ENCODE peak calls at places on chromosomes 7 and 10, in ten cellular contexts. One of them, this sample, is unnamed. For H3K9me3, the result is how much of the 10 kb centered on the place peaks cover.

GRCh38 chr7:38796636-38797501 is 112.1 kb downstream of the VPS41 start:
- DNase-seq in tibial artery: peak
- DNase-seq in DND-41: peak
- DNase-seq in ascending aorta: no peak
- DNase-seq in adrenal gland: peak
- DNase-seq in transverse colon: peak
- DNase-seq in AG04450: peak
- DNase-seq in H9: no peak
- DNase-seq in IMR-90: peak
- DNase-seq in heart right ventricle: no peak
- DNase-seq in this sample: peak

GRCh38 chr10:102704915-102705314 is 9.3 kb downstream of the ARL3 start:
- DNase-seq in H9: no peak
- DNase-seq in AG04450: no peak
- DNase-seq in heart right ventricle: no peak
- DNase-seq in adrenal gland: no peak
- DNase-seq in DND-41: no peak
- DNase-seq in IMR-90: peak
- DNase-seq in ascending aorta: no peak
- DNase-seq in tibial artery: no peak
- DNase-seq in transverse colon: no peak
- DNase-seq in this sample: no peak

GRCh38 chr10:49512121-49512809 is 26.7 kb downstream of the ERCC6 start:
- DNase-seq in heart right ventricle: no peak
- DNase-seq in adrenal gland: peak
- DNase-seq in ascending aorta: no peak
- DNase-seq in IMR-90: peak
- DNase-seq in H9: no peak
- DNase-seq in transverse colon: no peak
- DNase-seq in AG04450: no peak
- DNase-seq in DND-41: peak
- DNase-seq in tibial artery: no peak
- DNase-seq in this sample: no peak

GRCh38 chr7:30226593-30227268 is 57.7 kb upstream of the ZNRF2 start:
- DNase-seq in ascending aorta: no peak
- DNase-seq in H9: peak
- DNase-seq in AG04450: no peak
- DNase-seq in heart right ventricle: no peak
- DNase-seq in tibial artery: no peak
- DNase-seq in adrenal gland: no peak
- DNase-seq in transverse colon: peak
- DNase-seq in DND-41: no peak
- DNase-seq in IMR-90: no peak
- DNase-seq in this sample: peak

GRCh38 chr10:61798711-61799110 is 102.8 kb upstream of the ARID5B start:
- DNase-seq in IMR-90: no peak
- DNase-seq in AG04450: no peak
- DNase-seq in tibial artery: no peak
- DNase-seq in transverse colon: no peak
- DNase-seq in DND-41: no peak
- DNase-seq in H9: no peak
- DNase-seq in ascending aorta: no peak
- DNase-seq in adrenal gland: no peak
- DNase-seq in heart right ventricle: no peak
- DNase-seq in this sample: no peak

GRCh38 chr7:15836041-15836440 is 149.6 kb upstream of the MEOX2 start:
- DNase-seq in IMR-90: peak
- DNase-seq in DND-41: no peak
- DNase-seq in ascending aorta: no peak
- DNase-seq in heart right ventricle: no peak
- DNase-seq in adrenal gland: no peak
- DNase-seq in transverse colon: no peak
- DNase-seq in H9: peak
- DNase-seq in tibial artery: no peak
- DNase-seq in AG04450: no peak
- DNase-seq in this sample: no peak

GRCh38 chr10:100364735-100365391 is 17.8 kb downstream of the SCD start:
- DNase-seq in IMR-90: peak
- DNase-seq in tibial artery: peak
- DNase-seq in heart right ventricle: peak
- DNase-seq in H9: peak
- DNase-seq in AG04450: no peak
- DNase-seq in DND-41: no peak
- DNase-seq in transverse colon: peak
- DNase-seq in adrenal gland: peak
- DNase-seq in ascending aorta: peak
- DNase-seq in this sample: peak

GRCh38 chr10:93080350-93081046 is 6.8 kb downstream of the CYP26A1 start:
- DNase-seq in DND-41: peak
- DNase-seq in transverse colon: peak
- DNase-seq in IMR-90: peak
- DNase-seq in H9: peak
- DNase-seq in adrenal gland: peak
- DNase-seq in AG04450: no peak
- DNase-seq in ascending aorta: no peak
- DNase-seq in heart right ventricle: peak
- DNase-seq in tibial artery: no peak
- DNase-seq in this sample: peak

GRCh38 chr10:52108236-52108635 is 205.8 kb upstream of the DKK1 start:
- DNase-seq in IMR-90: no peak
- DNase-seq in DND-41: no peak
- DNase-seq in transverse colon: no peak
- DNase-seq in AG04450: no peak
- DNase-seq in tibial artery: no peak
- DNase-seq in ascending aorta: no peak
- DNase-seq in heart right ventricle: no peak
- DNase-seq in H9: no peak
- DNase-seq in adrenal gland: no peak
- DNase-seq in this sample: no peak

GRCh38 chr7:131226116-131226562 is 101.5 kb upstream of the MKLN1 start:
- DNase-seq in AG04450: no peak
- DNase-seq in DND-41: no peak
- DNase-seq in adrenal gland: no peak
- DNase-seq in tibial artery: no peak
- DNase-seq in transverse colon: no peak
- DNase-seq in ascending aorta: no peak
- DNase-seq in heart right ventricle: no peak
- DNase-seq in H9: no peak
- DNase-seq in IMR-90: peak
- DNase-seq in this sample: no peak

GRCh38 chr10:125159486-125159931 is 854 bp downstream of the CTBP2 start:
- DNase-seq in tibial artery: peak
- DNase-seq in adrenal gland: peak
- DNase-seq in H9: no peak
- DNase-seq in heart right ventricle: peak
- DNase-seq in DND-41: peak
- DNase-seq in AG04450: no peak
- DNase-seq in IMR-90: no peak
- DNase-seq in transverse colon: no peak
- DNase-seq in ascending aorta: no peak
- DNase-seq in this sample: no peak

GRCh38 chr7:43914795-43915194 is 8.4 kb upstream of the URGCP start:
- DNase-seq in tibial artery: no peak
- DNase-seq in AG04450: no peak
- DNase-seq in H9: peak
- DNase-seq in ascending aorta: no peak
- DNase-seq in transverse colon: no peak
- DNase-seq in heart right ventricle: no peak
- DNase-seq in IMR-90: no peak
- DNase-seq in DND-41: no peak
- DNase-seq in adrenal gland: no peak
- DNase-seq in this sample: no peak

GRCh38 chr7:20183086-20183485 is 34.1 kb downstream of the MACC1 start:
- DNase-seq in AG04450: no peak
- DNase-seq in H9: no peak
- DNase-seq in heart right ventricle: no peak
- DNase-seq in ascending aorta: no peak
- DNase-seq in IMR-90: no peak
- DNase-seq in tibial artery: no peak
- DNase-seq in DND-41: no peak
- DNase-seq in adrenal gland: no peak
- DNase-seq in transverse colon: no peak
- DNase-seq in this sample: no peak

GRCh38 chr7:98354511-98355249 is 46.2 kb downstream of the BAIAP2L1 start:
- DNase-seq in transverse colon: peak
- DNase-seq in tibial artery: no peak
- DNase-seq in AG04450: no peak
- DNase-seq in H9: peak
- DNase-seq in DND-41: no peak
- DNase-seq in ascending aorta: no peak
- DNase-seq in heart right ventricle: no peak
- DNase-seq in IMR-90: peak
- DNase-seq in adrenal gland: peak
- DNase-seq in this sample: peak

GRCh38 chr10:83820033-83820432 is 319.3 kb upstream of the GHITM start:
- DNase-seq in transverse colon: no peak
- DNase-seq in AG04450: no peak
- DNase-seq in adrenal gland: no peak
- DNase-seq in IMR-90: no peak
- DNase-seq in ascending aorta: no peak
- DNase-seq in DND-41: no peak
- DNase-seq in H9: no peak
- DNase-seq in tibial artery: no peak
- DNase-seq in heart right ventricle: no peak
- DNase-seq in this sample: no peak

GRCh38 chr7:146864644-146865043 is 748.0 kb downstream of the CNTNAP2 start:
- DNase-seq in AG04450: no peak
- DNase-seq in ascending aorta: no peak
- DNase-seq in DND-41: no peak
- DNase-seq in transverse colon: no peak
- DNase-seq in H9: peak
- DNase-seq in IMR-90: no peak
- DNase-seq in adrenal gland: no peak
- DNase-seq in tibial artery: no peak
- DNase-seq in heart right ventricle: no peak
- DNase-seq in this sample: no peak

GRCh38 chr7:32879460-32879859 is 12.1 kb downstream of the KBTBD2 start:
- DNase-seq in DND-41: no peak
- DNase-seq in AG04450: no peak
- DNase-seq in adrenal gland: no peak
- DNase-seq in transverse colon: no peak
- DNase-seq in tibial artery: no peak
- DNase-seq in H9: no peak
- DNase-seq in heart right ventricle: no peak
- DNase-seq in ascending aorta: no peak
- DNase-seq in IMR-90: no peak
- DNase-seq in this sample: no peak

GRCh38 chr7:135501402-135501801 is 8.5 kb downstream of the CNOT4 start:
- DNase-seq in DND-41: no peak
- DNase-seq in transverse colon: no peak
- DNase-seq in ascending aorta: no peak
- DNase-seq in H9: no peak
- DNase-seq in adrenal gland: no peak
- DNase-seq in AG04450: no peak
- DNase-seq in tibial artery: no peak
- DNase-seq in heart right ventricle: no peak
- DNase-seq in IMR-90: peak
- DNase-seq in this sample: no peak
- TF ChIP-seq CTCF in DND-41: no peak
- TF ChIP-seq CTCF in transverse colon: no peak
- TF ChIP-seq CTCF in ascending aorta: no peak
- TF ChIP-seq CTCF in H9: no peak
- TF ChIP-seq CTCF in adrenal gland: no peak
- TF ChIP-seq CTCF in AG04450: peak
- TF ChIP-seq CTCF in tibial artery: no peak
- TF ChIP-seq CTCF in heart right ventricle: no peak
- TF ChIP-seq CTCF in IMR-90: peak
- TF ChIP-seq CTCF in this sample: no peak

DNA sequence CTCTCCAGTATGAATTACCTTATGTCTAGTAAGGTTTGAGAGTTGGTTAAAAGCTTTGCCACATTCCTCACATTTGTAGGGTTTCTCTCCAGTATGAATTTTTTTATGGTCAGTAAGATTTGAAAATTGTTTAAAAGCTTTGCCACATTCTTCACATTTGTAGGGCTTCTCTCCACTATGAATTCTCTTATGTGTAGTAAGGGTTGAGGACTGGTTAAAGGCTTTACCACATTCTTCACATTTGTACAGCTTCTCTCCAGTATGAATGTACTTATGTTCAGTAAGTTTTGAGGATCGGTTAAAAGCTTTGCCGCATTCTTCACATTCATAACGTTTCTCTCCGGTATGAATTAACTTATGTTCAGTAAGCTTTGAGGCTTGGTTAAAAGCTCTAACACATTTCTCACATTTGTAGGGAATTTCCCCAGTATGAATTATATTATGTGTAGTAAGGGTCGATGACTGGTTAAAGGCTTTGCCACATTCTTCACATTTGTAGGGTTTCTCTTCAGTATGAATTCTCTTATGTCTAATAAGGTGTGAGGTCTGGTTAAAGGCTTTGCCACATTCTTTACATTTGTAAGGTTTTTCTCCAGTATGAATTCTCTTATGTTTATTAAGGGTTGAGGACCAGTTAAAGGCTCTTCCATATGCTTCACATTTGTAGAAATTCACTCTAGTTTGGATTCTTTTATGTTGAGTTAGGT is 12.2 kb downstream of the ZNF117 start:
- DNase-seq in DND-41: no peak
- DNase-seq in tibial artery: no peak
- DNase-seq in IMR-90: no peak
- DNase-seq in ascending aorta: no peak
- DNase-seq in H9: no peak
- DNase-seq in transverse colon: no peak
- DNase-seq in adrenal gland: no peak
- DNase-seq in AG04450: no peak
- DNase-seq in heart right ventricle: no peak
- DNase-seq in this sample: no peak
- H3K9me3 ChIP-seq in DND-41: half or more
- H3K9me3 ChIP-seq in tibial artery: under half
- H3K9me3 ChIP-seq in IMR-90: under half
- H3K9me3 ChIP-seq in ascending aorta: half or more
- H3K9me3 ChIP-seq in H9: half or more
- H3K9me3 ChIP-seq in transverse colon: half or more
- H3K9me3 ChIP-seq in adrenal gland: under half
- H3K9me3 ChIP-seq in AG04450: under half
- H3K9me3 ChIP-seq in heart right ventricle: under half
- H3K9me3 ChIP-seq in this sample: under half

DNA sequence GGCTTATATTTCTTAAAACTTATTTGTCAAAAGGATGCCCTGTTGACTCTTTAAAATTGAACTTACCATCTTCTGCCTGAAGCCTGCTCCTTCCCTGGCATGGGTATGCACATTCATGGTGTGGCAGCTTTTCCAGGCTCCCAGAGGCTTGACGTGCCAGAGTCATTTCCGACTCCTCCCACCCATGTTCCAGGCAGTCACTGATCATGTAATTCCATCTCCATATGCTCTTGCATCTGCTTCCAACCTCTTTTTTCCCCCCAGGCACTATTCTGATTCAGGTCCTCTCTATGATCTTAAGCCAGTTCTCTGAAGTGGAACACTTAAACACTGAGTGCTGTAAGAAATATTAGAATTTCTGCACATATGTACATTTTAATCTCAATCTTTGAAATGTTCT is 82.2 kb downstream of the CFAP58 start:
- DNase-seq in ascending aorta: no peak
- DNase-seq in adrenal gland: no peak
- DNase-seq in DND-41: no peak
- DNase-seq in AG04450: no peak
- DNase-seq in transverse colon: no peak
- DNase-seq in tibial artery: no peak
- DNase-seq in IMR-90: peak
- DNase-seq in heart right ventricle: no peak
- DNase-seq in H9: no peak
- DNase-seq in this sample: no peak
- H3K27ac ChIP-seq in ascending aorta: no peak
- H3K27ac ChIP-seq in adrenal gland: no peak
- H3K27ac ChIP-seq in DND-41: no peak
- H3K27ac ChIP-seq in AG04450: no peak
- H3K27ac ChIP-seq in transverse colon: no peak
- H3K27ac ChIP-seq in tibial artery: no peak
- H3K27ac ChIP-seq in IMR-90: no peak
- H3K27ac ChIP-seq in heart right ventricle: no peak
- H3K27ac ChIP-seq in H9: no peak
- H3K27ac ChIP-seq in this sample: no peak

GRCh38 chr10:72464438-72464837 is 109.7 kb upstream of the DNAJB12 start:
- DNase-seq in ascending aorta: no peak
- DNase-seq in adrenal gland: no peak
- DNase-seq in IMR-90: no peak
- DNase-seq in transverse colon: no peak
- DNase-seq in heart right ventricle: no peak
- DNase-seq in AG04450: no peak
- DNase-seq in DND-41: no peak
- DNase-seq in H9: no peak
- DNase-seq in tibial artery: no peak
- DNase-seq in this sample: no peak
- TF ChIP-seq CTCF in ascending aorta: no peak
- TF ChIP-seq CTCF in adrenal gland: no peak
- TF ChIP-seq CTCF in IMR-90: no peak
- TF ChIP-seq CTCF in transverse colon: no peak
- TF ChIP-seq CTCF in heart right ventricle: no peak
- TF ChIP-seq CTCF in AG04450: no peak
- TF ChIP-seq CTCF in DND-41: no peak
- TF ChIP-seq CTCF in H9: no peak
- TF ChIP-seq CTCF in tibial artery: no peak
- TF ChIP-seq CTCF in this sample: no peak